ENCODE peak calls at places on chromosomes 2 and 18, in five cellular contexts. F is left cardiac atrium, B is GM20000, A is NCI-H1417, S is HEK293T. O is an unnamed sample.

GRCh38 chr2:11498543-11499034 is 32.6 kb upstream of the E2F6 start:
- DNase-seq in A (no peak), B (peak), F (peak), S (no peak), O (no peak)

GRCh38 chr2:11669454-11670291 is at the start of gene NTSR2:
- DNase-seq in A (no peak), F (peak), S (no peak), B (peak), O (no peak)

GRCh38 chr2:105526000-105526925 is 127.4 kb upstream of the FHL2 start:
- DNase-seq in F (no peak), A (no peak), B (no peak), S (no peak), O (no peak)

GRCh38 chr2:97751752-97752151 is 38.4 kb downstream of the ZAP70 start:
- DNase-seq in A (peak), F (peak), S (no peak), B (no peak), O (peak)

GRCh38 chr18:36089001-36089400 is 21.6 kb upstream of the RPRD1A start:
- DNase-seq in F (no peak), B (no peak), S (no peak), A (no peak), O (no peak)

GRCh38 chr2:54310314-54310713 is 54.3 kb upstream of the TSPYL6 start:
- DNase-seq in B (no peak), S (no peak), F (no peak), A (no peak), O (no peak)

GRCh38 chr18:10304853-10305252 is 149.6 kb upstream of the APCDD1 start:
- DNase-seq in F (peak), S (no peak), A (no peak), B (no peak), O (no peak)

GRCh38 chr18:68399721-68400120 is 315.2 kb downstream of the TMX3 start:
- DNase-seq in B (no peak), S (no peak), F (no peak), A (no peak), O (no peak)

GRCh38 chr2:240466579-240467148 is 31.2 kb downstream of the GPC1 start:
- DNase-seq in F (no peak), A (no peak), S (no peak), B (no peak), O (peak)

GRCh38 chr2:185807351-185807750 is 68.7 kb downstream of the FSIP2 start:
- DNase-seq in B (no peak), A (no peak), F (no peak), S (no peak), O (no peak)

O was measured in RWPE2.